ENCODE peak calls at places on chromosomes 16 and 17, in six cellular contexts. F, V, H, N, R and B are unnamed samples.
A peak's percentile ranks its signal among the peaks of the same experiment; 100 is the strongest.

GRCh38 chr17:80692931-80693467 is 148.4 kb downstream of the RPTOR start:
- DNase-seq in V (no peak), F (no peak), R (no peak), H (no peak), N (no peak), B (no peak)

GRCh38 chr16:12700161-12700560 is 103.5 kb downstream of the CPPED1 start:
- DNase-seq in V (no peak), R (no peak), N (no peak), F (no peak), H (no peak), B (no peak)

GRCh38 chr16:11202260-11203091 is 53.5 kb downstream of the SOCS1 start:
- DNase-seq in N (no peak), V (no peak), R (peak; percentile 60), H (peak; percentile 36), F (no peak), B (peak; percentile 59)

GRCh38 chr16:1538804-1539520 is 5.5 kb downstream of the TMEM204 start:
- DNase-seq in F (no peak), R (no peak), V (no peak), H (no peak), N (no peak), B (no peak)

GRCh38 chr16:8863594-8864424 is 5.0 kb downstream of the CARHSP1 start:
- DNase-seq in N (peak; percentile 38), F (no peak), R (no peak), V (no peak), H (no peak), B (no peak)

GRCh38 chr17:36856921-36857381 is 80.3 kb upstream of the LHX1 start:
- DNase-seq in V (no peak), H (no peak), F (no peak), R (peak; percentile 20), N (no peak), B (no peak)

GRCh38 chr17:53004902-53005301 is 817.8 kb upstream of the KIF2B start:
- DNase-seq in V (no peak), N (no peak), F (no peak), H (no peak), R (no peak), B (no peak)

GRCh38 chr16:51151435-51151950 is 423 bp upstream of the SALL1 start:
- DNase-seq in N (peak; percentile 92), F (no peak), H (no peak), R (peak; percentile 74), V (no peak), B (no peak)

GRCh38 chr16:89484923-89485679 is 5.3 kb downstream of the ANKRD11 start:
- DNase-seq in R (no peak), F (no peak), N (no peak), H (no peak), V (no peak), B (no peak)

GRCh38 chr17:39772415-39772814 is 34.7 kb downstream of the GRB7 start:
- DNase-seq in V (no peak), N (no peak), F (no peak), H (no peak), R (no peak), B (no peak)

GRCh38 chr17:81143200-81143527 is 22.1 kb upstream of the PVALEF start:
- DNase-seq in V (no peak), F (no peak), R (no peak), H (no peak), N (no peak), B (no peak)

GRCh38 chr16:68082596-68083238 is 2.5 kb upstream of the NFATC3 start:
- DNase-seq in R (no peak), F (no peak), H (no peak), N (no peak), V (no peak), B (no peak)

GRCh38 chr17:15334266-15334665 is 7.1 kb downstream of the TEKT3 start:
- DNase-seq in H (no peak), V (no peak), N (no peak), R (no peak), F (no peak), B (no peak)

GRCh38 chr17:45972531-45972930 is 26.5 kb upstream of the STH start:
- DNase-seq in N (no peak), R (no peak), H (no peak), F (no peak), V (no peak), B (no peak)

GRCh38 chr17:45970659-45971058 is 28.4 kb upstream of the STH start:
- DNase-seq in R (no peak), H (no peak), F (no peak), V (no peak), N (no peak), B (no peak)

GRCh38 chr17:45973099-45973838 is 25.8 kb upstream of the STH start:
- DNase-seq in H (no peak), R (no peak), V (no peak), F (no peak), N (no peak), B (no peak)

GRCh38 chr17:45969726-45970125 is 29.3 kb upstream of the STH start:
- DNase-seq in F (no peak), V (no peak), N (no peak), H (no peak), R (no peak), B (no peak)

GRCh38 chr17:45971698-45972141 is 27.3 kb upstream of the STH start:
- DNase-seq in H (no peak), R (no peak), F (no peak), N (no peak), V (no peak), B (no peak)
- TF ChIP-seq CTCF in H (no peak), R (no peak), F (no peak), N (no peak), V (no peak), B (no peak)

DNA sequence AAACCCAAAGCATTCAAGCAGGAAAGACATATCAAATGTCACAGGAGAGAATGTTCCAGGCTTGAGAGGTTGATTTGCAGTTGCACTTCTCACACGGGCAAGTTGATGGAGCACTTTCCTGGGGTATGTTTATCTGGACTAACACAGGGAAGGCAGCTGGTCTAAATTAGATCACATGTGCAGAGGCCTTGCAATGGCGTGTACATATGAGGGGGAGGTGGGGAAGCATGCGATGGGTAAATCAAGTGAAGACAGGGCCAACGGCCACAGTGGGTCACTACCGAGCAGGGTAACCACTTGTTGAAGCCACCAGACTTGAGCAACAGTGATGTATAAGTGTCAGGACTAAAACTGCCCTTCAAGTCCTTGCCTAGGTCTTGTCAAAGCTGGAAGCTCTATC is 156.6 kb upstream of the MAF start:
- DNase-seq in V (no peak), F (no peak), H (no peak), R (no peak), N (no peak), B (no peak)
- TF ChIP-seq CTCF in V (no peak), F (no peak), H (no peak), R (no peak), N (no peak), B (no peak)

DNA sequence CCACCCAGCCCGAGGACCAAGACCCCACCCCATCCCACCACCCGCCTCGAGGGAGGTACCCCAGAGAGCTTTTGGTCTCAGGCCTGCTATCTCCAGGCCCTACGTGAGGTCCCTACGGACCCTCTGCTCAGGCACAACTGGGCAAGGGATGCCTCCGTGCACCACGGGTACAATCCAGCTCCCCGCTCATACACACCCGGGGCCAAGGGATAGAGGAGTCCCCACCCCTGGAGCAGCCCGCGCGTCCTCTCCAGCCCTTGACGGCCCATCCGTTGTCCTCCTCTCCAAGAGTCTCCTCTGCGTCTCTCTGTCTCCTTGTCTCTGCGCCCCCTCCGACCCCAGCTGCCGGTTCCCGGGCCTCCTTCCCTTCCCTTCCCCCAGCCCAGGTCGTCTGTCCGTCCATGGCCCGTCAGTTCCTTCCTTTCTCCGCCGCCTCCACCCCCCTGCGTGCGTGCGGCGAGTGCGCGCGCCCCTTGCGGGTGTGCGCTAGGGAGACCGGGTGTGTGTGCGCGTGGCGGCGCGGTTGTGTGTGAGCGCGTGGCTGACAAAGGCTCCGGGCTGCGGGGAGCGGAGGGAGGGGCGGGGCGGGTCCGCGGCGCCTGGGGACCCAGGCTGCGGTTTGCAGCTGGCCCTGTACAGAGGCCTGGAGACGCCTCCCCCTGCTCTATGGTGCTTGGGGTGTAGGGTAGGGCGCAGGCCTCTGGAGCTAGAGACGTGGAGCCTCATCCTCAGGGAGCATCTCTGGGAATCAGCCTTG is 928 bp downstream of the SPNS2 start:
- DNase-seq in H (no peak), F (no peak), V (no peak), R (no peak), N (no peak), B (peak; percentile 55)
- TF ChIP-seq CTCF in H (no peak), F (no peak), V (no peak), R (no peak), N (no peak), B (no peak)

DNA sequence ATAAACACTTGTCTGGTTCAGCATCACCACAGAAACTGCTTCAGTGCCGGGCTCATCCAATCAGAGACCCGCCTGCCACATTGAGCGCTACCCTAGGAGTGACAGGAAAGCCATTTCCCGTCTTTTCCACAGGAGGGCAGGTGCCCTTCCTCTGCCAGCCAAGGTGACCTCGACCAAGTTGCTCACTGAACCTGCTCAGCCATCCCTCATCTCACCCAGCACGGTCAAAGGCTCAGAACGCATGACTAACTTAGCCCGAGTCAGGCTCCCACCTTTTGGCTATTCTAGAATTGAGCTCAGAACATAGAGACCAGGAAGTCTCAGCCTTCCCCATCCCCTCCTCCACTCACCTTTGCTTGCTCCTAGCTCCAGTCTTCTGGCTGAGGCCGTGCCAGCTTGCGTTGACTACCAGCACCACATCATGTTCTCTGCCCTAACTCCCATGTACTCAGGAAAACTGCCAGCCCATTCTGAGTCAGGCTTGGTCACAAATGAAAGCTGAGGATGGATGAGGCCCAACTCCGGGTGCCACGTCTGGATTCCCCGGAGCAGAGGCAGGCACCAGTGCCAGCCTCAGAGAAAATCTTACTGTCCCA is 15.6 kb downstream of the MRPS23 start:
- DNase-seq in F (peak; percentile 93), N (peak; percentile 34), H (peak; percentile 36), V (no peak), R (peak; percentile 50), B (no peak)
- TF ChIP-seq CTCF in F (no peak), N (no peak), H (no peak), V (no peak), R (no peak), B (no peak)

DNA sequence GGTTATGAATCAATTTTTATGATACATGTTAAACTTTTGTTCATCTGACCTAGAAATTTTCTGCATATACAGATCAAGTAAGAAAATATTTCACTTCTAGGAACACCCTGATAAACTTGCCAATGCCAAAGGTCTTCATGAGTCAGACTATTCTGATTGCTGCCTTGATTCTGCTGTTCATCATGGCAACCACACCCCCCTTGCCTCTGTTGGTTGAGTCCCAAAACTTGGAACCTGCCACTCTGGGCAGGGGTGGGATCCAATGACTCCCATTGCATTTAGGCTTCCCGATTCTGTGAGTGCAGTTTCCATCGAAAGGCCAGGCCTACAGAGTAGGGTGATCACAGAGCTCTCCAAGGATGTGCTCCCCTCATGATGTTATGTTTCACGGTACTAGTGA is 15.8 kb upstream of the TENT4B start:
- DNase-seq in V (no peak), N (no peak), R (no peak), F (no peak), H (no peak), B (no peak)
- TF ChIP-seq CTCF in V (no peak), N (no peak), R (no peak), F (no peak), H (no peak), B (no peak)